ENCODE peak calls at places on chromosomes 5 and 9, in four cellular contexts. B, E, S and D are unnamed samples.
A peak's percentile ranks its signal among the peaks of the same experiment; 100 is the strongest.

GRCh38 chr5:151612689-151613427 is 21.7 kb upstream of the FAT2 start:
- DNase-seq in B (peak; percentile 41), E (no peak), S (peak; percentile 19), D (peak; percentile 11)

GRCh38 chr9:134223091-134223490 is 58.7 kb upstream of the RNU6ATAC start:
- DNase-seq in S (no peak), E (peak; percentile 15), B (no peak), D (peak; percentile 28)

GRCh38 chr9:88680505-88681160 is 145.7 kb downstream of the NXNL2 start:
- DNase-seq in S (no peak), B (no peak), E (no peak), D (peak; percentile 37)

GRCh38 chr5:62594364-62594984 is 15.9 kb downstream of the LRRC70 start:
- DNase-seq in S (no peak), B (no peak), E (no peak), D (no peak)

GRCh38 chr5:112951124-112951702 is 25.4 kb upstream of the DCP2 start:
- DNase-seq in S (no peak), B (no peak), E (no peak), D (no peak)

GRCh38 chr5:5705010-5705409 is 282.5 kb downstream of the ICE1 start:
- DNase-seq in E (no peak), S (no peak), B (no peak), D (no peak)

GRCh38 chr5:84281383-84281782 is 103.3 kb downstream of the EDIL3 start:
- DNase-seq in B (no peak), S (no peak), E (no peak), D (no peak)

GRCh38 chr9:34379334-34380033 is 2.8 kb upstream of the MYORG start:
- DNase-seq in E (peak; percentile 82), S (peak; percentile 77), B (peak; percentile 89), D (peak; percentile 72)

GRCh38 chr5:91541696-91542095 is 158.6 kb upstream of the ARRDC3 start:
- DNase-seq in E (no peak), S (peak; percentile 1), B (peak; percentile 5), D (peak; percentile 16)

GRCh38 chr5:140568664-140569063 is 4.0 kb downstream of the SLC35A4 start:
- DNase-seq in S (no peak), B (no peak), E (no peak), D (no peak)

GRCh38 chr5:135138116-135138850 is 104.3 kb upstream of the PITX1 start:
- DNase-seq in B (no peak), S (no peak), E (no peak), D (peak; percentile 32)

GRCh38 chr5:163696270-163696887 is 191.0 kb downstream of the MAT2B start:
- DNase-seq in S (peak; percentile 19), E (peak; percentile 38), B (peak; percentile 48), D (peak; percentile 89)

GRCh38 chr9:116096046-116096445 is 57.5 kb upstream of the PAPPA start:
- DNase-seq in E (no peak), S (no peak), B (no peak), D (peak; percentile 38)

GRCh38 chr5:143066556-143067281 is 296.5 kb downstream of the ARHGAP26 start:
- DNase-seq in E (no peak), B (peak; percentile 37), S (no peak), D (no peak)

GRCh38 chr5:116411101-116411571 is 163.5 kb downstream of the SEMA6A start:
- DNase-seq in E (no peak), S (no peak), B (no peak), D (no peak)

DNA sequence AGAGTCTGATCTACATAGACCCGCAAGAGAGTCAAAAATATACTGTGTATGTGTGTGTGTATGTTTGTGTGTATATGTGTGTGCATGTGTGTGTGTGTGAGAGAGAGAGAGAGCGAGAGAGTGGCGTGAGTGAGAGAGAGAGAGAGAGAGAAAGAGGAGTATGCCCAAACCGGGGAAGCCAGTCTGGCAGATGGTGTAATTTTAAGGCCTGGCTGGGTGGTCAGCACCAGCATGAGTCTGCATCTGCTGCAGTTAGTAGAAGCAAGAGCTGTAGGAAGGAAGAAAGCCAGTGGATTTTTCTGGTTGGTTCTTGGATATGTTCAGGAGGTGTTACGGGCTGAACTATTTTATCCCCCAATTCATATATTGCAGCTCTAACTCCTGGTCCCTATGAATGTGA is 75.2 kb downstream of the ACTBL2 start:
- DNase-seq in S (no peak), B (no peak), E (no peak), D (no peak)
- H3K27ac ChIP-seq in S (no peak overlapping the region), B (no peak overlapping the region), E (no peak overlapping the region), D (no peak overlapping the region)

GRCh38 chr9:106400170-106400569 is 462.8 kb upstream of the ZNF462 start:
- DNase-seq in S (no peak), B (no peak), E (no peak), D (no peak)
- TF ChIP-seq CEBPB in S (no peak), B (no peak), E (no peak), D (no peak)

DNA sequence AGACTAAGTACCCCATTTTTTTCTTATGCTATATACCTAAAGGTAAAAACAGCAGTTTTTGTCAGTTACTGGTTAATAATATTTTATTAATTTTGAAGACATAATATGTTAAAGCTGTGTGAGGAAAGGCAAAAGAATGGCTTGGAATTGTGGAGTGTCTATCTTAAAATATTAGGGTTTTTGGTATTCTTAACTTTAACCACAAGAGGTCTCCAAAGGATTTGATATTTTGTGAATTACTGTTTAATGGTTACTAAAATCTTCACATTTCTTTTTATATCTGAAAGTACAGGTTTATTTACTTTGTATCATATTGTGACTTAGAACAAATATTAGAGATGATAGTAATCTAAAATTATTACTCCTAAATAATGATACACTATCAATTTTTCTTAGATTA is 32.0 kb upstream of the DHFR start:
- DNase-seq in E (peak; percentile 6), S (peak; percentile 2), B (peak; percentile 9), D (peak; percentile 36)
- TF ChIP-seq CTCF in E (no peak), S (peak; percentile 8), B (peak; percentile 44), D (peak; percentile 58)

DNA sequence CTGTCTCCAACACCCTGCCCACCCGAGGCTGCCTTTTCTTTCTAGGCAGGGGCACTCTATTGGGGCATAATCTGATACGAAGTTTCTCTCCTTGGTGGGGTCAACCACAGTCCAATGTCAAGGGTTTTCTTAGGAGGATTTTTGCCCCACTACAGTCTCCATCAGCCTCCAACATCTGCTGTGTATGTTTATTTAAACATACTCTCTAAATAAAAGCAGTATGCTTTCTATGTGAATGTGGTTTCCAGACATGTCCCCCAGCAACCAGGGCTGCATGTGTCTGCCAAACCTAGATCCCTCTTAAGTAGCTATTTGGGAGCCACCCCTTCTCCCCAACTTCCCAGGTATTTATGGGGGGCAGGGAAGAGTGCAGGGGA is 75.6 kb downstream of the NREP start:
- DNase-seq in E (no peak), B (no peak), S (no peak), D (peak; percentile 52)
- H3K27ac ChIP-seq in E (no peak overlapping the region), B (peak overlapping the region; percentile 85), S (no peak overlapping the region), D (peak overlapping the region; percentile 68)

GRCh38 chr9:90680534-90680933 is 37.9 kb upstream of the DIRAS2 start:
- DNase-seq in E (no peak), S (no peak), B (no peak), D (no peak)

DNA sequence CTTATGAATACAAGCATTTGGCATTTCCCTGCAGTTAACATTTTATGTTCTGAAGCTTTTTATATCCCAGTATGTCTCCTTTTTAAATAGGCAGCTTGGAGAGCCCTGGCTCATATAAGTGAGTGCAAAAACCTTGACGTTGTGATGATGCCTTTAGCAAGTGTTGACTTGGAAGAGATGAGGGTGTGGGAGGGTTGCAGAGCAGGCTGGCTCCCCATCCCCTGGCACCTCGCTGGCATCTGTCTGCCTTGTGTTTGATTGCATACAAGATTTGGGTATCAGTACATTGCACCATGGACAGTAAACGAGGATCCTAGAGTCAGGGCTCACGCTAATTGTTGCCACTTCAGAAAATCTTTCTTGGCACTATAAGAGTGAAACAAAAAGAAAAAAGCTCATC is 42.2 kb upstream of the DIRAS2 start:
- DNase-seq in E (no peak), S (no peak), B (no peak), D (no peak)
- TF ChIP-seq CEBPB in E (no peak), S (no peak), B (no peak), D (no peak)

GRCh38 chr5:180607861-180608571 is 16.7 kb upstream of the SCGB3A1 start:
- DNase-seq in B (no peak), E (peak; percentile 18), S (no peak), D (no peak)

GRCh38 chr5:180604271-180604670 is 13.0 kb upstream of the SCGB3A1 start:
- DNase-seq in B (no peak), S (no peak), E (no peak), D (no peak)

GRCh38 chr5:180603076-180603591 is 11.8 kb upstream of the SCGB3A1 start:
- DNase-seq in E (no peak), B (no peak), S (no peak), D (no peak)

GRCh38 chr5:180606215-180606785 is 15.0 kb upstream of the SCGB3A1 start:
- DNase-seq in B (no peak), E (no peak), S (no peak), D (no peak)

GRCh38 chr5:180605554-180606214 is 14.4 kb upstream of the SCGB3A1 start:
- DNase-seq in E (peak; percentile 45), B (peak; percentile 77), S (peak; percentile 75), D (peak; percentile 51)
- TF ChIP-seq CTCF in E (peak; percentile 75), B (peak; percentile 82), S (peak; percentile 85), D (peak; percentile 56)

GRCh38 chr9:92739346-92740014 is 25.2 kb downstream of the BICD2 start:
- DNase-seq in B (no peak), E (no peak), S (no peak), D (no peak)

GRCh38 chr9:92740015-92740408 is 24.6 kb downstream of the BICD2 start:
- DNase-seq in B (no peak), E (no peak), S (no peak), D (peak; percentile 55)

GRCh38 chr9:92740446-92740961 is 24.1 kb downstream of the BICD2 start:
- DNase-seq in S (no peak), E (no peak), B (no peak), D (no peak)

GRCh38 chr9:92738661-92739081 is 26.0 kb downstream of the BICD2 start:
- DNase-seq in S (no peak), E (no peak), B (no peak), D (no peak)

GRCh38 chr9:92740969-92741368 is 23.7 kb downstream of the BICD2 start:
- DNase-seq in B (no peak), E (no peak), S (no peak), D (no peak)
- H3K27ac ChIP-seq in B (no peak overlapping the region), E (no peak overlapping the region), S (no peak overlapping the region), D (peak overlapping the region; percentile 63)

GRCh38 chr9:69922646-69923045 is 102.0 kb downstream of the CFAP95 start:
- DNase-seq in E (no peak), S (no peak), B (no peak), D (peak; percentile 30)

GRCh38 chr9:69923972-69924371 is 103.4 kb downstream of the CFAP95 start:
- DNase-seq in B (no peak), S (no peak), E (no peak), D (no peak)

GRCh38 chr9:69916950-69917349 is 96.3 kb downstream of the CFAP95 start:
- DNase-seq in B (no peak), E (no peak), S (no peak), D (peak; percentile 52)

GRCh38 chr9:69918317-69918716 is 97.7 kb downstream of the CFAP95 start:
- DNase-seq in S (no peak), B (no peak), E (no peak), D (no peak)

GRCh38 chr9:69919461-69920061 is 98.9 kb downstream of the CFAP95 start:
- DNase-seq in B (peak; percentile 59), S (peak; percentile 29), E (peak; percentile 50), D (peak; percentile 74)
- TF ChIP-seq CEBPB in B (no peak), S (no peak), E (no peak), D (no peak)